ENCODE peak calls at places on chromosomes 5 and 9, in six cellular contexts. Z is A673; Q is PC-9; D is CD8-positive, alpha-beta T cell; U is kidney; E is neural progenitor cell. K is an unnamed sample. For H3K4me1, the result is how much of the 10 kb centered on the place peaks cover.

GRCh38 chr5:67160985-67161384 is 35.6 kb downstream of the CD180 start:
- DNase-seq in U (no peak), Z (peak), D (peak), Q (peak), E (no peak), K (peak)

GRCh38 chr5:10451137-10451824 is 9.6 kb downstream of the ROPN1L start:
- DNase-seq in Z (no peak), Q (peak), U (no peak), D (no peak), E (no peak), K (no peak)

GRCh38 chr9:34810187-34810524 is 100.2 kb upstream of the CCL21 start:
- DNase-seq in U (peak), Q (no peak), Z (no peak), D (no peak), E (no peak), K (no peak)

GRCh38 chr9:111926421-111926875 is 29.8 kb downstream of the UGCG start:
- DNase-seq in E (no peak), Z (peak), D (peak), U (peak), Q (no peak), K (no peak)

GRCh38 chr5:165579911-165580310 is 2074.5 kb downstream of the MAT2B start:
- DNase-seq in D (no peak), E (no peak), Z (no peak), U (no peak), Q (no peak), K (no peak)

GRCh38 chr5:4479381-4479780 is 660.7 kb upstream of the ADAMTS16 start:
- DNase-seq in E (no peak), Z (no peak), U (no peak), D (no peak), Q (no peak), K (no peak)

GRCh38 chr9:70156729-70157128 is 102.0 kb upstream of the SMC5 start:
- DNase-seq in Q (no peak), D (no peak), E (no peak), Z (no peak), U (no peak), K (no peak)

GRCh38 chr9:108489567-108489966 is 366.2 kb downstream of the ACTL7B start:
- DNase-seq in D (no peak), Q (no peak), U (no peak), E (no peak), Z (no peak), K (no peak)

GRCh38 chr5:96709152-96709821 is 47.1 kb downstream of the CAST start:
- DNase-seq in Z (no peak), D (no peak), Q (no peak), E (no peak), U (no peak), K (no peak)

GRCh38 chr9:105661011-105661410 is 1.2 kb upstream of the TAL2 start:
- DNase-seq in Q (no peak), U (no peak), D (no peak), E (no peak), Z (no peak), K (no peak)

GRCh38 chr9:128094950-128095544 is 27.0 kb downstream of the SLC25A25 start:
- DNase-seq in U (peak), D (no peak), Q (no peak), E (no peak), Z (no peak), K (no peak)

GRCh38 chr9:108412755-108413154 is 443.0 kb downstream of the ACTL7B start:
- DNase-seq in Z (peak), U (no peak), Q (no peak), E (peak), D (no peak), K (no peak)

GRCh38 chr5:154782326-154782725 is 27.1 kb downstream of the LARP1 start:
- DNase-seq in Q (no peak), E (peak), D (no peak), Z (no peak), U (no peak), K (no peak)
- H3K4me1 ChIP-seq in Q (under half), E (under half), D (half or more), Z (under half), U (under half), K (under half)

GRCh38 chr5:127280494-127281220 is 9.9 kb upstream of the MEGF10 start:
- DNase-seq in E (peak), U (no peak), D (no peak), Q (no peak), Z (peak), K (no peak)

GRCh38 chr5:127281609-127282008 is 9.0 kb upstream of the MEGF10 start:
- DNase-seq in Z (no peak), Q (no peak), D (no peak), E (no peak), U (no peak), K (no peak)

GRCh38 chr5:127275641-127276193 is 14.9 kb upstream of the MEGF10 start:
- DNase-seq in Q (no peak), U (no peak), E (no peak), Z (no peak), D (no peak), K (no peak)
- TF ChIP-seq CTCF in Q (no peak), U (no peak), E (no peak), Z (no peak), D (no peak), K (no peak)

DNA sequence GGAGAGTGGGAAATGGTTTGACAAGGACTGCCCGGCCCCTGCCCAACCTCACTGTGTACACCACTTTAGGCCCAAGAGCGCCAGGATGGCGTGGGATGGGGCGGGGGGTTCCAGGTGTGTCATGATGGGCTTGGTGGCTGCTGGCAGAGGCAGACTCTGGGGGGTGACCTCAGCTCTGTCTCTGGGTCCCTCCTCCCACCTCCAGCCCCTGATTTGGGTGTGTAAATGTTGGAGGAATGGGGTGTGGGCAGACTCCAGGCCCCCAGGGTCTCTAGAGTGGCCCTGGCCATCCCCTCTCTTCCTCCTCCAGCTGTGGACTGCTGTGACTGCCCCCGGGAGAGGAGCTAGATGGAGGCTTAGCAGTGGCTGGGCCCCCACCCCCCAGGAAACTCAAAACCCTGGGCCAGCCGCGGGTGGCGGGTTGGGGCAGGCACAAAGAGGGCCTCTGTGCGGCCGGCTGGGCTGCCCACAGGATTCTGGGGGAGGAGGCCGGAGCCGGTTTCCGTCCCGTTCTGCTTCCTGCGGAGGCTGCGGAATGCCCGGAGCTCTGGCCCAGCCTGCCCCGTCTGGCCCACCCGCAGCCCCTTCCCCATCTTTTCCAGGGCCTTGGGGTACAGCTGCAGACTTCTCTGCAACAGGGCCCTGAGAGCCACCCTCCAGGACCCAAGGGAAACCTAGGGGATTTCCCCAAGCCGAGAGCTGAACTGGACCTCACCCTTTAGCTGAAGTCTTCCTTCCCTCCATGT is 23.1 kb downstream of the CXXC5 start:
- DNase-seq in Q (no peak), Z (no peak), E (peak), U (peak), D (no peak), K (no peak)
- H3K4me1 ChIP-seq in Q (under half), Z (under half), E (under half), U (half or more), D (half or more), K (under half)

GRCh38 chr9:125758986-125759811 is 12.0 kb downstream of the PBX3 start:
- DNase-seq in U (no peak), Q (no peak), Z (no peak), D (no peak), E (peak), K (no peak)
- TF ChIP-seq CTCF in U (no peak), Q (no peak), Z (no peak), D (no peak), E (no peak), K (no peak)

DNA sequence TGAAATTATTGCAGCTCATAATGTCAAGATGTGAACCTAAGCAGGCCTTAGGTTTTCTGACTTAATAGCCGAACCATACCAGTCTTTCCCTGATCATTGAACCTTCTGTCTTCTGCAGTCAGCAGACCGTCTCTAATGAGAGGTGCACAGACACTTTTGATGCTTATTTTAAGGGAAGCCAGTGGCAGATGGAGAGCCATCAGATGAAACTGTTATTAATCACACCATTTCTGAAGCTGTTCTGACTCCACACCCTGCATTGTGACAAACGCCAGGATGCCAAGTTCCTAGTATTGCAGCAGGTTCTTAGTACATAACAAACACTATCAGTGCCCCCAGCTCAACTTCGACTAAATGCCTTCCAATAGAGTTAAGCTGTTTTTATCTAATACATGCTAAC is 43.0 kb downstream of the PIK3R1 start:
- DNase-seq in Q (no peak), E (no peak), U (no peak), Z (no peak), D (no peak), K (no peak)
- H3K4me1 ChIP-seq in Q (under half), E (under half), U (under half), Z (half or more), D (half or more), K (under half)

GRCh38 chr9:38091310-38092199 is 22.5 kb upstream of the SHB start:
- DNase-seq in E (no peak), D (no peak), Z (no peak), Q (no peak), U (no peak), K (no peak)

GRCh38 chr9:38089387-38090165 is 20.5 kb upstream of the SHB start:
- DNase-seq in E (no peak), Z (no peak), Q (no peak), U (no peak), D (no peak), K (no peak)

GRCh38 chr9:38085308-38085707 is 16.3 kb upstream of the SHB start:
- DNase-seq in U (peak), E (no peak), Z (no peak), Q (no peak), D (no peak), K (no peak)

GRCh38 chr9:38090170-38090569 is 21.1 kb upstream of the SHB start:
- DNase-seq in D (no peak), Q (no peak), U (no peak), Z (no peak), E (no peak), K (no peak)

DNA sequence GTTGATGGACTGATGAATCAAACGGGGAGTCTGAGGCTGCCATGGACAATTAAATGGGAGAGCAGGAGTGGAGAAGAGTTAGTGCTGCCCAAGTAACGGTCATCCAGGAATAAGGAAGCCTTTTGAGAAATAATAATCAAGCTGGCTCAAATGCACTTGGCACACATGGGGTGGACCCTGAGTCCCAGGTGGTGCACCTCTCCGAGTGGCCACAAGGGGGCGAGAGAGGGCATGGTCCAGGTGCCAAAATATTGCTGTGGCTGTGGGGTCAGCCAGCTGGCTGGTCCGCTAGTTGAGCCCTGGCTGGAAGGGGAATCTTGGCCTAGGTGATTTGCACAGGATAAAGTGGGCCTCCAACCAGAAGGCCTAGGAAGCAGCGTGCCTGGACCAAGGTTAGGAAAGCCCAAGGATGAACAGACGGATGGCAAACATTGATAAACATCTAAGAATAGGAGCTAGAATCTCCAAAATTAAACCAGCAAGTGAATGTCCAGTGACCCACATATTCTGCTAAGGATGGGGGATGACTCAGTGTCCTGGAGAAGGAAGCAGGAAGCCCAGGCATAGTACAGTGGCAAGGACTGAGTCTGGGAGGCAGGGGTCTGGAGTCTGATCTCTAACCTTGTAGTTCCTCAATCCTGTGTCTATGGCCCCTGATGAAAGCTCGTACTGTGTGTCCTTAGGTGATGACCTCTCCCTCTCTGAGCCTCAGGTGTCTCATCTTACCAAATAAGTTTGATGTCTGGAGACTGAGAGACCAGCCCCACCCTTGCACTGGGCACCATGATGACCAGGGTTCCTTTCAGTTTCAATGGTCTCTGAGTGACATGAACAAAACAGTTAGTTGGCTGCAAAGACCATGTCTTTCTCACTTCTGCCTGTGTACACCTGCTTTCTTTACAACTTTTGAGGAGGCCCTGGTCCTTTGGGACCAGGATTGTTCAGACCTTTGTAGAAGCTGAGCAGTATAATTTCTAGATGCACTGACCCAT is 19.2 kb upstream of the SHB start:
- DNase-seq in Q (peak), Z (peak), U (peak), D (peak), E (peak), K (no peak)
- TF ChIP-seq CTCF in Q (peak), Z (peak), U (peak), D (peak), E (peak), K (peak)

DNA sequence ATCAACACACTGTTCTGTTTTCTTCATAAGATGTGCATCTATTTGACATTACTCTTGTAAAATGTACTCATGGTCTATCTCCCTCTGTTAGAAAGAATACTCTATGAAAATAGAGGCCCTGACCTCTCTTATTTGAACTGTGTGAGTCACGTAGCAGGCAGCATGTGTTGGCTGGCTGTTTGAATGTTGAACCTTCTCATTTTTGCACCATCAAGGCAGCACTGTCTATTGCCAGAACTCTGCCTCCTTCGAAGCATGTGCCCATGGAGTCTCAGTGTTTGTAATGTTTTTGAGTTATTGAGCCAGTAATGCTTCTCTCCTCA is 144.4 kb downstream of the ALDH1A1 start:
- DNase-seq in E (no peak), Q (no peak), D (no peak), Z (no peak), U (no peak), K (no peak)
- H3K4me1 ChIP-seq in E (under half), Q (under half), D (under half), Z (under half), U (under half), K (under half)

K was measured in RWPE2.